ENCODE peak calls at places on chromosomes 5 and 9, in six cellular contexts. One of them, this sample, is unnamed.
A peak's percentile ranks its signal among the peaks of the same experiment; 100 is the strongest.

GRCh38 chr5:91217859-91218258 is 165.3 kb downstream of the ARRDC3 start:
- DNase-seq in endothelial cell: no peak
- DNase-seq in naive thymus-derived CD8-positive, alpha-beta T cell: no peak
- DNase-seq in activated CD4-positive, alpha-beta T cell treated with anti-CD3 and anti-CD28 coated beads, Interleukin-2, amount 50 U/mL, for 48 hours: no peak
- DNase-seq in endothelial cell of umbilical vein: no peak
- DNase-seq in cardiac muscle cell: no peak
- DNase-seq in this sample: no peak

GRCh38 chr5:141613344-141613743 is 5.5 kb downstream of the DIAPH1 start:
- DNase-seq in endothelial cell of umbilical vein: no peak
- DNase-seq in cardiac muscle cell: no peak
- DNase-seq in endothelial cell: no peak
- DNase-seq in activated CD4-positive, alpha-beta T cell treated with anti-CD3 and anti-CD28 coated beads, Interleukin-2, amount 50 U/mL, for 48 hours: no peak
- DNase-seq in naive thymus-derived CD8-positive, alpha-beta T cell: no peak
- DNase-seq in this sample: no peak

GRCh38 chr9:6877671-6878161 is 119.9 kb downstream of the KDM4C start:
- DNase-seq in cardiac muscle cell: peak; percentile 75
- DNase-seq in naive thymus-derived CD8-positive, alpha-beta T cell: no peak
- DNase-seq in endothelial cell: no peak
- DNase-seq in endothelial cell of umbilical vein: no peak
- DNase-seq in activated CD4-positive, alpha-beta T cell treated with anti-CD3 and anti-CD28 coated beads, Interleukin-2, amount 50 U/mL, for 48 hours: no peak
- DNase-seq in this sample: no peak

GRCh38 chr9:117714282-117714681 is 10.1 kb downstream of the TLR4 start:
- DNase-seq in endothelial cell of umbilical vein: no peak
- DNase-seq in naive thymus-derived CD8-positive, alpha-beta T cell: no peak
- DNase-seq in activated CD4-positive, alpha-beta T cell treated with anti-CD3 and anti-CD28 coated beads, Interleukin-2, amount 50 U/mL, for 48 hours: peak; percentile 5
- DNase-seq in endothelial cell: no peak
- DNase-seq in cardiac muscle cell: no peak
- DNase-seq in this sample: no peak

GRCh38 chr9:121201045-121201737 is 478 bp downstream of the RAB14 start:
- DNase-seq in cardiac muscle cell: peak; percentile 14
- DNase-seq in endothelial cell of umbilical vein: peak; percentile 29
- DNase-seq in endothelial cell: peak; percentile 49
- DNase-seq in activated CD4-positive, alpha-beta T cell treated with anti-CD3 and anti-CD28 coated beads, Interleukin-2, amount 50 U/mL, for 48 hours: peak; percentile 51
- DNase-seq in naive thymus-derived CD8-positive, alpha-beta T cell: peak; percentile 39
- DNase-seq in this sample: peak; percentile 45

GRCh38 chr5:35030426-35030825 is 17.3 kb downstream of the AGXT2 start:
- DNase-seq in activated CD4-positive, alpha-beta T cell treated with anti-CD3 and anti-CD28 coated beads, Interleukin-2, amount 50 U/mL, for 48 hours: no peak
- DNase-seq in endothelial cell: no peak
- DNase-seq in naive thymus-derived CD8-positive, alpha-beta T cell: no peak
- DNase-seq in cardiac muscle cell: no peak
- DNase-seq in endothelial cell of umbilical vein: no peak
- DNase-seq in this sample: peak; percentile 57

GRCh38 chr9:113957778-113958430 is 81.8 kb downstream of the ZNF618 start:
- DNase-seq in endothelial cell: no peak
- DNase-seq in endothelial cell of umbilical vein: peak; percentile 77
- DNase-seq in naive thymus-derived CD8-positive, alpha-beta T cell: no peak
- DNase-seq in activated CD4-positive, alpha-beta T cell treated with anti-CD3 and anti-CD28 coated beads, Interleukin-2, amount 50 U/mL, for 48 hours: no peak
- DNase-seq in cardiac muscle cell: peak; percentile 86
- DNase-seq in this sample: no peak

GRCh38 chr9:137575725-137576411 is 2.9 kb downstream of the DPH7 start:
- DNase-seq in activated CD4-positive, alpha-beta T cell treated with anti-CD3 and anti-CD28 coated beads, Interleukin-2, amount 50 U/mL, for 48 hours: no peak
- DNase-seq in naive thymus-derived CD8-positive, alpha-beta T cell: no peak
- DNase-seq in endothelial cell of umbilical vein: no peak
- DNase-seq in endothelial cell: no peak
- DNase-seq in cardiac muscle cell: no peak
- DNase-seq in this sample: no peak

GRCh38 chr9:17003576-17004240 is 131.1 kb upstream of the CNTLN start:
- DNase-seq in endothelial cell of umbilical vein: no peak
- DNase-seq in naive thymus-derived CD8-positive, alpha-beta T cell: no peak
- DNase-seq in activated CD4-positive, alpha-beta T cell treated with anti-CD3 and anti-CD28 coated beads, Interleukin-2, amount 50 U/mL, for 48 hours: no peak
- DNase-seq in endothelial cell: no peak
- DNase-seq in cardiac muscle cell: peak; percentile 67
- DNase-seq in this sample: no peak

GRCh38 chr9:74953235-74953741 is 576 bp upstream of the C9orf40 start:
- DNase-seq in naive thymus-derived CD8-positive, alpha-beta T cell: peak; percentile 27
- DNase-seq in endothelial cell: no peak
- DNase-seq in activated CD4-positive, alpha-beta T cell treated with anti-CD3 and anti-CD28 coated beads, Interleukin-2, amount 50 U/mL, for 48 hours: no peak
- DNase-seq in endothelial cell of umbilical vein: peak; percentile 5
- DNase-seq in cardiac muscle cell: no peak
- DNase-seq in this sample: no peak

GRCh38 chr9:86987900-86988299 is 40.6 kb upstream of the GAS1 start:
- DNase-seq in endothelial cell of umbilical vein: no peak
- DNase-seq in activated CD4-positive, alpha-beta T cell treated with anti-CD3 and anti-CD28 coated beads, Interleukin-2, amount 50 U/mL, for 48 hours: no peak
- DNase-seq in endothelial cell: no peak
- DNase-seq in naive thymus-derived CD8-positive, alpha-beta T cell: no peak
- DNase-seq in cardiac muscle cell: no peak
- DNase-seq in this sample: no peak

GRCh38 chr9:107270082-107270481 is 13.0 kb upstream of the RAD23B start:
- DNase-seq in cardiac muscle cell: no peak
- DNase-seq in naive thymus-derived CD8-positive, alpha-beta T cell: no peak
- DNase-seq in activated CD4-positive, alpha-beta T cell treated with anti-CD3 and anti-CD28 coated beads, Interleukin-2, amount 50 U/mL, for 48 hours: no peak
- DNase-seq in endothelial cell: no peak
- DNase-seq in endothelial cell of umbilical vein: no peak
- DNase-seq in this sample: no peak

GRCh38 chr5:85647349-85648127 is 970.2 kb upstream of the COX7C start:
- DNase-seq in activated CD4-positive, alpha-beta T cell treated with anti-CD3 and anti-CD28 coated beads, Interleukin-2, amount 50 U/mL, for 48 hours: no peak
- DNase-seq in endothelial cell of umbilical vein: no peak
- DNase-seq in endothelial cell: no peak
- DNase-seq in cardiac muscle cell: no peak
- DNase-seq in naive thymus-derived CD8-positive, alpha-beta T cell: no peak
- DNase-seq in this sample: no peak

GRCh38 chr5:98586581-98586980 is 186.9 kb upstream of the RGMB start:
- DNase-seq in endothelial cell: no peak
- DNase-seq in endothelial cell of umbilical vein: no peak
- DNase-seq in naive thymus-derived CD8-positive, alpha-beta T cell: no peak
- DNase-seq in activated CD4-positive, alpha-beta T cell treated with anti-CD3 and anti-CD28 coated beads, Interleukin-2, amount 50 U/mL, for 48 hours: no peak
- DNase-seq in cardiac muscle cell: no peak
- DNase-seq in this sample: no peak

GRCh38 chr9:117970276-117970675 is 266.1 kb downstream of the TLR4 start:
- DNase-seq in endothelial cell: no peak
- DNase-seq in naive thymus-derived CD8-positive, alpha-beta T cell: no peak
- DNase-seq in endothelial cell of umbilical vein: no peak
- DNase-seq in activated CD4-positive, alpha-beta T cell treated with anti-CD3 and anti-CD28 coated beads, Interleukin-2, amount 50 U/mL, for 48 hours: no peak
- DNase-seq in cardiac muscle cell: no peak
- DNase-seq in this sample: no peak

GRCh38 chr5:44320188-44320587 is 69.0 kb downstream of the FGF10 start:
- DNase-seq in endothelial cell of umbilical vein: no peak
- DNase-seq in cardiac muscle cell: no peak
- DNase-seq in activated CD4-positive, alpha-beta T cell treated with anti-CD3 and anti-CD28 coated beads, Interleukin-2, amount 50 U/mL, for 48 hours: no peak
- DNase-seq in endothelial cell: no peak
- DNase-seq in naive thymus-derived CD8-positive, alpha-beta T cell: no peak
- DNase-seq in this sample: no peak

GRCh38 chr9:14027114-14027812 is 286.7 kb downstream of the NFIB start:
- DNase-seq in activated CD4-positive, alpha-beta T cell treated with anti-CD3 and anti-CD28 coated beads, Interleukin-2, amount 50 U/mL, for 48 hours: no peak
- DNase-seq in naive thymus-derived CD8-positive, alpha-beta T cell: no peak
- DNase-seq in endothelial cell: peak; percentile 16
- DNase-seq in cardiac muscle cell: peak; percentile 35
- DNase-seq in endothelial cell of umbilical vein: peak; percentile 86
- DNase-seq in this sample: peak; percentile 67

GRCh38 chr5:149962040-149962439 is 1.5 kb downstream of the SLC26A2 start:
- DNase-seq in endothelial cell: peak; percentile 15
- DNase-seq in endothelial cell of umbilical vein: peak; percentile 64
- DNase-seq in activated CD4-positive, alpha-beta T cell treated with anti-CD3 and anti-CD28 coated beads, Interleukin-2, amount 50 U/mL, for 48 hours: no peak
- DNase-seq in naive thymus-derived CD8-positive, alpha-beta T cell: peak; percentile 18
- DNase-seq in cardiac muscle cell: peak; percentile 80
- DNase-seq in this sample: no peak

GRCh38 chr9:114930063-114930812 is at the start of gene TNFSF8:
- DNase-seq in cardiac muscle cell: no peak
- DNase-seq in naive thymus-derived CD8-positive, alpha-beta T cell: peak; percentile 76
- DNase-seq in endothelial cell of umbilical vein: no peak
- DNase-seq in activated CD4-positive, alpha-beta T cell treated with anti-CD3 and anti-CD28 coated beads, Interleukin-2, amount 50 U/mL, for 48 hours: peak; percentile 75
- DNase-seq in endothelial cell: no peak
- DNase-seq in this sample: no peak

GRCh38 chr5:79035237-79035636 is 34.2 kb downstream of the DMGDH start:
- DNase-seq in activated CD4-positive, alpha-beta T cell treated with anti-CD3 and anti-CD28 coated beads, Interleukin-2, amount 50 U/mL, for 48 hours: no peak
- DNase-seq in naive thymus-derived CD8-positive, alpha-beta T cell: no peak
- DNase-seq in endothelial cell of umbilical vein: no peak
- DNase-seq in endothelial cell: no peak
- DNase-seq in cardiac muscle cell: no peak
- DNase-seq in this sample: no peak

GRCh38 chr5:172835246-172836030 is 1.4 kb downstream of the ERGIC1 start:
- DNase-seq in activated CD4-positive, alpha-beta T cell treated with anti-CD3 and anti-CD28 coated beads, Interleukin-2, amount 50 U/mL, for 48 hours: no peak
- DNase-seq in endothelial cell of umbilical vein: no peak
- DNase-seq in cardiac muscle cell: no peak
- DNase-seq in endothelial cell: no peak
- DNase-seq in naive thymus-derived CD8-positive, alpha-beta T cell: no peak
- DNase-seq in this sample: no peak